ENCODE peak calls at places on chromosomes 4 and X, in five cellular contexts. O is psoas muscle; A is naive thymus-derived CD4-positive, alpha-beta T cell; Y is esophagus muscularis mucosa; E is upper lobe of left lung. R is an unnamed sample.

GRCh38 chrX:131741103-131741581 is 197.3 kb downstream of the OR13H1 start:
- DNase-seq in Y (no peak), E (no peak), O (peak), A (no peak), R (no peak)

GRCh38 chr4:177251237-177251636 is 58.4 kb upstream of the NEIL3 start:
- DNase-seq in E (no peak), A (no peak), O (no peak), Y (no peak), R (no peak)

GRCh38 chrX:150627957-150628356 is 59.5 kb downstream of the MTM1 start:
- DNase-seq in O (no peak), E (no peak), Y (no peak), A (no peak), R (no peak)

GRCh38 chr4:138090145-138090917 is 151.8 kb downstream of the SLC7A11 start:
- DNase-seq in Y (no peak), E (peak), O (peak), A (peak), R (no peak)

GRCh38 chrX:45515262-45516215 is 314.9 kb upstream of the DIPK2B start:
- DNase-seq in Y (no peak), E (no peak), O (peak), A (peak), R (peak)

GRCh38 chrX:120125444-120125843 is 9.7 kb upstream of the RHOXF1 start:
- DNase-seq in E (no peak), O (no peak), A (no peak), Y (no peak), R (no peak)

GRCh38 chr4:129362685-129363274 is 266.8 kb downstream of the C4orf33 start:
- DNase-seq in O (peak), E (no peak), A (peak), Y (no peak), R (no peak)

GRCh38 chr4:7426525-7427171 is 8.1 kb downstream of the PSAPL1 start:
- DNase-seq in E (no peak), A (no peak), Y (no peak), O (no peak), R (peak)

GRCh38 chrX:18698762-18699650 is 8.4 kb upstream of the PPEF1 start:
- DNase-seq in E (no peak), A (no peak), Y (no peak), O (no peak), R (no peak)

GRCh38 chrX:92247076-92247475 is 467.9 kb downstream of the PCDH11X start:
- DNase-seq in A (no peak), Y (no peak), E (no peak), O (no peak), R (no peak)

GRCh38 chr4:89684536-89684935 is 152.4 kb downstream of the SNCA start:
- DNase-seq in E (no peak), A (no peak), O (no peak), Y (no peak), R (no peak)

GRCh38 chrX:18709833-18710232 is 2.4 kb downstream of the PPEF1 start:
- DNase-seq in Y (no peak), E (no peak), O (no peak), A (no peak), R (no peak)

GRCh38 chr4:127134490-127134889 is 498.3 kb upstream of the INTU start:
- DNase-seq in E (no peak), A (no peak), O (no peak), Y (no peak), R (no peak)

GRCh38 chrX:110791206-110791605 is 4.4 kb downstream of the CHRDL1 start:
- DNase-seq in E (no peak), O (no peak), A (no peak), Y (no peak), R (no peak)

GRCh38 chrX:15947648-15948317 is 93.2 kb upstream of the AP1S2 start:
- DNase-seq in Y (no peak), E (no peak), A (no peak), O (no peak), R (no peak)
- H3K4me3 ChIP-seq in Y (no peak), E (no peak), A (no peak), O (no peak), R (no peak)

DNA sequence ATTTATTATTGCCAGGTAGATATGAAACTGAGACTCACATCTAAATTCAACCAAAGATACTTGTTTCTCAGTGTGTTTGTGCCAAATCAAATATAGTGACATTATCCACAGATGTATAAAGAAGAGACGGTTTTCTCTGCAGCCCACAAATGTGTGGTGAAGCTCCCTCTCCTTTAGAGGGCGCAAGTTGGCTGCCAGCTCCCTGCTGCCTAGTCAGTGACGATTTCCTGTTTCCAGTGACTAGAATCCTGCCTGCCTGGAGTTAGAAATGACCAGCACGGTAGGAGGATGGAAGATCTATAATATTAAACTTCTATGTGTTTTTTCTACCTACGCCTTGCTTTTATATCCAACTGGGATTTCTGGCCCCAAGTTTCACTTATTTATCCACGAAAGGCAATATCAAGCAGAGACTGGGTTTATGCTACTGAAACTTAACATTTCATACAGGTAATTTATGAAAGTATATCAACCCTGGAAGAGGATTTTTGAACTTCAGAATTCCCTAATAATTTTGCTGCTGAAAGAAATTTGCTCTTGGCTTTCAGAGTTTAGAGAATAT is 1793.7 kb upstream of the TENM3 start:
- DNase-seq in E (no peak), O (no peak), Y (no peak), A (no peak), R (no peak)
- H3K4me3 ChIP-seq in E (no peak), O (no peak), Y (no peak), A (no peak), R (no peak)

DNA sequence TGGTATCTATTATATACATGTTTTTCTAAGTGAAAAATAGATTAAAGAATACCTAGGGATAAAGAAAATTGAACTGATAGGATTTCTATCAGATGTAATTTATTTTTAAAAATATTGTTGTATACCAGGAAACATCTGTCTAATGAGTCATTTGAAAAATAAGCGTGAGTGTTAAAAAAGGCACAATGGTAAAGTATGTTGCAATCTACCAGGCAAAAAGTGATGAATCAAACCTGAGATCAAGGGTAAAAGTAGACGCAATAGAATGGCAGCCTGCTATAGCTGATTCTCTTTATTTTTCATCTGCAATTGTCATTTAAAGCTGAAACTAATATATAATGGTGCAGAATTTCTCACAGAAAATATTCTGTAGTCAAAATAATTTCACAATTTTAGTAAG is 1119.6 kb downstream of the PCDH18 start:
- DNase-seq in O (no peak), Y (no peak), A (no peak), E (no peak), R (no peak)
- H3K4me3 ChIP-seq in O (no peak), Y (no peak), A (no peak), E (no peak), R (no peak)

DNA sequence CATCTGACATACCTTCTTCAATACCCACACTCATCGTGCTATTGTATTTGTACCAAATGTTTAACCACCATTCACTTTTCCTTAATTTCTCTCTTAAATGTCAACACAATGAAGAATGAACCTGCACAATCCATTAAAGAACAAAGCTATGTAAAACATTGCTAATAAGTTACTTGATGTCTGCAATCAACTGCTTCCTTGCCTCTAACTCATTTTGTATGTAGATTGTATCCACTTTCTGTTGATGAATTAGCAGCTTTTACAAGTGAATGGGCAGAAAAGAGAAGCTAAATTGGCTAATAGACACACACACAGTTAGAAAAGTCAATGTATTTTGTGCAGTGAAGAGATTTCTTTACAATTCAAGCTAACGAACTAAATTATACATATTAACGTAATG is 212.5 kb upstream of the NDST3 start:
- DNase-seq in E (no peak), A (no peak), Y (no peak), O (no peak), R (no peak)
- H3K4me3 ChIP-seq in E (no peak), A (no peak), Y (no peak), O (no peak), R (no peak)

GRCh38 chr4:5572114-5572513 is 136.2 kb downstream of the EVC2 start:
- DNase-seq in A (no peak), E (no peak), Y (peak), O (no peak), R (no peak)

GRCh38 chr4:5573965-5574364 is 134.4 kb downstream of the EVC2 start:
- DNase-seq in E (no peak), A (no peak), Y (peak), O (no peak), R (no peak)

GRCh38 chr4:5571646-5572045 is 136.7 kb downstream of the EVC2 start:
- DNase-seq in E (no peak), Y (peak), O (no peak), A (no peak), R (no peak)

GRCh38 chr4:5574386-5574785 is 134.0 kb downstream of the EVC2 start:
- DNase-seq in E (no peak), Y (no peak), O (no peak), A (no peak), R (no peak)

GRCh38 chr4:5572751-5573150 is 135.6 kb downstream of the EVC2 start:
- DNase-seq in A (no peak), O (no peak), Y (peak), E (no peak), R (no peak)
- H3K4me3 ChIP-seq in A (no peak), O (no peak), Y (no peak), E (no peak), R (no peak)

GRCh38 chrX:101079223-101079622 is 544 bp downstream of the TMEM35A start:
- DNase-seq in O (no peak), A (no peak), E (no peak), Y (no peak), R (no peak)

GRCh38 chrX:101080326-101080725 is 1.6 kb downstream of the TMEM35A start:
- DNase-seq in E (no peak), A (no peak), Y (no peak), O (no peak), R (no peak)

GRCh38 chrX:101081257-101081656 is 2.6 kb downstream of the TMEM35A start:
- DNase-seq in E (no peak), Y (no peak), A (no peak), O (no peak), R (no peak)

GRCh38 chrX:101078716-101079115 is at the start of gene TMEM35A:
- DNase-seq in E (no peak), O (no peak), Y (no peak), A (no peak), R (no peak)

GRCh38 chrX:101079736-101080135 is 1.1 kb downstream of the TMEM35A start:
- DNase-seq in E (no peak), O (no peak), Y (no peak), A (no peak), R (no peak)
- H3K4me3 ChIP-seq in E (no peak), O (peak), Y (peak), A (no peak), R (no peak)

GRCh38 chrX:2501246-2502102 is 698 bp upstream of the DHRSX start:
- DNase-seq in A (no peak), Y (no peak), O (no peak), E (peak), R (no peak)
- H3K4me3 ChIP-seq in A (no peak), Y (peak), O (no peak), E (no peak), R (no peak)

GRCh38 chr4:142351958-142352357 is 494.1 kb downstream of the INPP4B start:
- DNase-seq in A (no peak), O (no peak), Y (no peak), E (no peak), R (no peak)
- H3K4me3 ChIP-seq in A (no peak), O (peak), Y (no peak), E (no peak), R (no peak)

R was measured in RWPE2.